ENCODE peak calls at places on chromosomes 3 and 15, in four cellular contexts. One of them, this sample, is unnamed.

GRCh38 chr3:108524547-108524946 is 14.2 kb upstream of the MYH15 start:
- DNase-seq in coronary artery: no peak
- DNase-seq in endothelial cell of umbilical vein: no peak
- DNase-seq in astrocyte: no peak
- DNase-seq in this sample: peak; percentile 5

GRCh38 chr3:88168171-88168570 is 18.4 kb downstream of the C3orf38 start:
- DNase-seq in endothelial cell of umbilical vein: no peak
- DNase-seq in astrocyte: no peak
- DNase-seq in coronary artery: no peak
- DNase-seq in this sample: no peak

GRCh38 chr3:185688808-185689207 is 102.7 kb downstream of the SENP2 start:
- DNase-seq in coronary artery: no peak
- DNase-seq in endothelial cell of umbilical vein: peak; percentile 95
- DNase-seq in astrocyte: peak; percentile 98
- DNase-seq in this sample: peak; percentile 94

GRCh38 chr3:134708025-134708597 is 57.3 kb upstream of the KY start:
- DNase-seq in endothelial cell of umbilical vein: peak; percentile 72
- DNase-seq in coronary artery: no peak
- DNase-seq in astrocyte: peak; percentile 14
- DNase-seq in this sample: peak; percentile 85

GRCh38 chr3:49882182-49882581 is 12.5 kb upstream of the CAMKV start:
- DNase-seq in astrocyte: no peak
- DNase-seq in endothelial cell of umbilical vein: no peak
- DNase-seq in coronary artery: no peak
- DNase-seq in this sample: peak; percentile 34

GRCh38 chr15:36177590-36178281 is 401.7 kb upstream of the CDIN1 start:
- DNase-seq in coronary artery: no peak
- DNase-seq in astrocyte: peak; percentile 12
- DNase-seq in endothelial cell of umbilical vein: no peak
- DNase-seq in this sample: no peak

GRCh38 chr3:156341831-156342416 is 213.0 kb downstream of the SSR3 start:
- DNase-seq in astrocyte: no peak
- DNase-seq in endothelial cell of umbilical vein: no peak
- DNase-seq in coronary artery: no peak
- DNase-seq in this sample: no peak

GRCh38 chr3:16543242-16543864 is 29.9 kb upstream of the RFTN1 start:
- DNase-seq in coronary artery: no peak
- DNase-seq in astrocyte: no peak
- DNase-seq in endothelial cell of umbilical vein: no peak
- DNase-seq in this sample: no peak

GRCh38 chr15:99164119-99164518 is 59.2 kb downstream of the SYNM start:
- DNase-seq in coronary artery: no peak
- DNase-seq in endothelial cell of umbilical vein: no peak
- DNase-seq in astrocyte: no peak
- DNase-seq in this sample: no peak

GRCh38 chr15:43239732-43240491 is 19.1 kb upstream of the EPB42 start:
- DNase-seq in coronary artery: peak; percentile 8
- DNase-seq in endothelial cell of umbilical vein: no peak
- DNase-seq in astrocyte: peak; percentile 77
- DNase-seq in this sample: peak; percentile 13

GRCh38 chr15:91228890-91229289 is 128.8 kb downstream of the SV2B start:
- DNase-seq in coronary artery: no peak
- DNase-seq in astrocyte: no peak
- DNase-seq in endothelial cell of umbilical vein: no peak
- DNase-seq in this sample: no peak

GRCh38 chr15:77358545-77359240 is 61.2 kb downstream of the PEAK1 start:
- DNase-seq in coronary artery: no peak
- DNase-seq in endothelial cell of umbilical vein: no peak
- DNase-seq in astrocyte: no peak
- DNase-seq in this sample: peak; percentile 8

GRCh38 chr15:67149859-67150824 is 84.7 kb downstream of the SMAD3 start:
- DNase-seq in coronary artery: peak; percentile 88
- DNase-seq in endothelial cell of umbilical vein: peak; percentile 99
- DNase-seq in astrocyte: peak; percentile 99
- DNase-seq in this sample: peak; percentile 99

GRCh38 chr15:82942691-82943090 is 9.8 kb downstream of the HOMER2 start:
- DNase-seq in coronary artery: no peak
- DNase-seq in astrocyte: peak; percentile 66
- DNase-seq in endothelial cell of umbilical vein: no peak
- DNase-seq in this sample: no peak

GRCh38 chr3:176767385-176767784 is 429.9 kb downstream of the TBL1XR1 start:
- DNase-seq in astrocyte: peak; percentile 99
- DNase-seq in coronary artery: no peak
- DNase-seq in endothelial cell of umbilical vein: no peak
- DNase-seq in this sample: peak; percentile 65

GRCh38 chr15:90201944-90202375 is 830 bp downstream of the SEMA4B start:
- DNase-seq in astrocyte: no peak
- DNase-seq in endothelial cell of umbilical vein: no peak
- DNase-seq in coronary artery: no peak
- DNase-seq in this sample: no peak

GRCh38 chr3:97736928-97737327 is 27.6 kb upstream of the ARL6 start:
- DNase-seq in endothelial cell of umbilical vein: peak; percentile 16
- DNase-seq in astrocyte: no peak
- DNase-seq in coronary artery: no peak
- DNase-seq in this sample: no peak

GRCh38 chr3:109685084-109686079 is 348.0 kb upstream of the DPPA4 start:
- DNase-seq in endothelial cell of umbilical vein: no peak
- DNase-seq in astrocyte: peak; percentile 99
- DNase-seq in coronary artery: peak; percentile 93
- DNase-seq in this sample: peak; percentile 99

GRCh38 chr3:16807441-16807840 is 77.3 kb upstream of the PLCL2 start:
- DNase-seq in endothelial cell of umbilical vein: peak; percentile 21
- DNase-seq in astrocyte: no peak
- DNase-seq in coronary artery: no peak
- DNase-seq in this sample: peak; percentile 90

GRCh38 chr3:120645083-120645800 is 36.8 kb downstream of the HGD start:
- DNase-seq in endothelial cell of umbilical vein: no peak
- DNase-seq in coronary artery: no peak
- DNase-seq in astrocyte: peak; percentile 40
- DNase-seq in this sample: no peak

GRCh38 chr3:126081618-126082333 is 2.1 kb downstream of the SLC41A3 start:
- DNase-seq in astrocyte: peak; percentile 57
- DNase-seq in coronary artery: no peak
- DNase-seq in endothelial cell of umbilical vein: no peak
- DNase-seq in this sample: peak; percentile 31

GRCh38 chr3:27681249-27681748 is 40.8 kb downstream of the EOMES start:
- DNase-seq in astrocyte: peak; percentile 77
- DNase-seq in coronary artery: no peak
- DNase-seq in endothelial cell of umbilical vein: peak; percentile 79
- DNase-seq in this sample: peak; percentile 96

GRCh38 chr15:101579766-101580165 is 72.4 kb downstream of the TM2D3 start:
- DNase-seq in coronary artery: no peak
- DNase-seq in endothelial cell of umbilical vein: peak; percentile 43
- DNase-seq in astrocyte: peak; percentile 67
- DNase-seq in this sample: no peak

GRCh38 chr15:51195459-51195858 is 100.8 kb upstream of the TNFAIP8L3 start:
- DNase-seq in astrocyte: no peak
- DNase-seq in endothelial cell of umbilical vein: no peak
- DNase-seq in coronary artery: no peak
- DNase-seq in this sample: peak; percentile 38

GRCh38 chr3:153330891-153331290 is 168.9 kb downstream of the RAP2B start:
- DNase-seq in endothelial cell of umbilical vein: no peak
- DNase-seq in coronary artery: no peak
- DNase-seq in astrocyte: no peak
- DNase-seq in this sample: no peak

GRCh38 chr3:152574461-152575079 is 260.4 kb upstream of the P2RY1 start:
- DNase-seq in endothelial cell of umbilical vein: peak; percentile 78
- DNase-seq in coronary artery: no peak
- DNase-seq in astrocyte: peak; percentile 25
- DNase-seq in this sample: peak; percentile 79

GRCh38 chr3:67685499-67685898 is 31.1 kb upstream of the SUCLG2 start:
- DNase-seq in astrocyte: no peak
- DNase-seq in endothelial cell of umbilical vein: no peak
- DNase-seq in coronary artery: no peak
- DNase-seq in this sample: no peak

GRCh38 chr3:142628806-142629205 is 32.6 kb downstream of the PLS1 start:
- DNase-seq in astrocyte: no peak
- DNase-seq in coronary artery: no peak
- DNase-seq in endothelial cell of umbilical vein: no peak
- DNase-seq in this sample: no peak

GRCh38 chr3:31314261-31314660 is 218.5 kb upstream of the STT3B start:
- DNase-seq in astrocyte: no peak
- DNase-seq in coronary artery: no peak
- DNase-seq in endothelial cell of umbilical vein: no peak
- DNase-seq in this sample: no peak

GRCh38 chr3:142118911-142119310 is 30.4 kb downstream of the TFDP2 start:
- DNase-seq in coronary artery: no peak
- DNase-seq in astrocyte: no peak
- DNase-seq in endothelial cell of umbilical vein: no peak
- DNase-seq in this sample: no peak

GRCh38 chr3:142098974-142099373 is 50.4 kb downstream of the TFDP2 start:
- DNase-seq in coronary artery: no peak
- DNase-seq in endothelial cell of umbilical vein: peak; percentile 6
- DNase-seq in astrocyte: no peak
- DNase-seq in this sample: no peak

GRCh38 chr3:55341502-55342031 is 145.5 kb downstream of the WNT5A start:
- DNase-seq in endothelial cell of umbilical vein: no peak
- DNase-seq in coronary artery: no peak
- DNase-seq in astrocyte: peak; percentile 65
- DNase-seq in this sample: no peak

GRCh38 chr3:65889707-65890099 is 149.0 kb downstream of the MAGI1 start:
- DNase-seq in endothelial cell of umbilical vein: no peak
- DNase-seq in astrocyte: no peak
- DNase-seq in coronary artery: no peak
- DNase-seq in this sample: no peak

GRCh38 chr3:65893631-65894030 is 145.1 kb downstream of the MAGI1 start:
- DNase-seq in endothelial cell of umbilical vein: no peak
- DNase-seq in astrocyte: no peak
- DNase-seq in coronary artery: no peak
- DNase-seq in this sample: no peak

GRCh38 chr3:65886376-65886775 is 152.3 kb downstream of the MAGI1 start:
- DNase-seq in endothelial cell of umbilical vein: no peak
- DNase-seq in coronary artery: no peak
- DNase-seq in astrocyte: no peak
- DNase-seq in this sample: no peak

GRCh38 chr3:65890328-65890727 is 148.4 kb downstream of the MAGI1 start:
- DNase-seq in coronary artery: no peak
- DNase-seq in endothelial cell of umbilical vein: no peak
- DNase-seq in astrocyte: no peak
- DNase-seq in this sample: no peak

DNA sequence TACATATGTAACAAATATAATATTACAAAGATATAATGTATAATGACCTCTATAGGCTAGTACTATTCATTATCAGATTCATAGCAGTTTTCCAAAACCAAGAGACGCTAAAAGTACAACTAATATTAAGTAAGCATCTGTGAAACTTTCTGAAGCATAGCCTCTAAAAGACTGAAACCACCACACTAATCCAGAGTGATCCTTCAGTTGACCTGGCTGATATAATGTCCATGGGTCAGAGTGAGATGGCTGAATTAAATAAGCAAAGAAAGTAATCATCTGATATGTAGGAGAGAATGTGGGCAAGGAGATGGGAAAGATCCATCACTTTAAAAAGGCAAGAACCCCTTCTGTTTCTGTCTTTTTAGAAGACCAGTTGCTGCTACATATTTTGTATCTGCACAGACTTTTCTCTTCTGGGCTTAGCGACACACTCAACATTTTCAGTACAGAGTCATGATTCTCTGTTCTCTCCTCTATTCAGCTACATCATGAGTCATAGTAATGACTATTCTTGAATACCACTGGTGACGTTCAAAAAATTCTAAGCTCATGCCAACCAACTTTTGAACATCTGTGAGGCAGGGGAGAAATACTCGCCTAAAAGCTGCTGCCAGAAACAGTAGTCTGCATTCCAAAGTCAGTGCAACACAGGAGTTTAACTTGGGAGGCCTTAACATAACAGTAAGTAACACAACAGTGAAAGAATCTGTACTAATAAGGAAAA is 149.6 kb downstream of the MAGI1 start:
- DNase-seq in astrocyte: peak; percentile 98
- DNase-seq in coronary artery: no peak
- DNase-seq in endothelial cell of umbilical vein: peak; percentile 56
- DNase-seq in this sample: peak; percentile 98
- H3K4me3 ChIP-seq in astrocyte: peak overlapping the region; percentile 24
- H3K4me3 ChIP-seq in coronary artery: peak overlapping the region; percentile 11
- H3K4me3 ChIP-seq in endothelial cell of umbilical vein: no peak overlapping the region
- H3K4me3 ChIP-seq in this sample: peak overlapping the region; percentile 19

DNA sequence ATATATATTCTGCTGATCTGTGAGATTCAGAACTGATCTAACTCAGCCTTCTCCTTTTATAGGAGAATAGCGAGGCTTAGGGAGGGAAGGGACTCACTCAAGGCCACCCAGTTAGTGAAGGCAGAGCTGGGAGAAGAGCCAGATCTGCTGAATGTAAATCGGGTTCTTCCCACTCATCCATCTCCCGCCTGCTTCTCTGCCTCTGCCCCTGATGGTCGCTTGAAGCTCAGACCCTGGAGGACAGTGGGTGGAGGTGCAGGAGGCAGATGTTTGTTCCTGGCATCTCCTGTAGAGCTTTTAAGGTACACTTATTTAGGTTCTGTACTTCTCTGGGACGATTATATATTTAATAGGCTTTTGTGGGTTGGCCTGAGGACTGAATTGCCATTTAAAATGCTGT is 4.3 kb downstream of the PDIA5 start:
- DNase-seq in coronary artery: peak; percentile 36
- DNase-seq in astrocyte: peak; percentile 36
- DNase-seq in endothelial cell of umbilical vein: no peak
- DNase-seq in this sample: peak; percentile 30
- TF ChIP-seq CTCF in coronary artery: no peak
- TF ChIP-seq CTCF in astrocyte: peak; percentile 16
- TF ChIP-seq CTCF in endothelial cell of umbilical vein: peak; percentile 4
- TF ChIP-seq CTCF in this sample: peak; percentile 36

DNA sequence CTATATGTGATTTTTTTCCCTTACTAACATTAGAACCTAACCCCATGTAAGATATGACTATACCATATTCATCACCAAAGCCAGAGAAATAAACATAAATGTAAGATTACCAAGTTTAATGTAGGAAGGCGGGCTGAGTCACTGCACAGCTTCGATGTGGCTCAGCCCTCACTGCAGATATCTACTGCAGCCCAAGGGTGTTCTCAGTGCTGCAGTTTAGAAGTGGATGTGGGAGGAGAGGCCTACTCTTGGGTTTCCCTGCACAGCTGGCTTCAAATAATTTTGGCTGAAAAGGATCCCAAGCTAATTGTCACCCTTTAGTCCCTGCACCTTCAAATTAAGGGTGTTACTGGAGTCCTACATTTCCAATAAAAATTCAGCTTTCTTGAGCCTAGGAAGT is 9.2 kb downstream of the ARPP19 start:
- DNase-seq in endothelial cell of umbilical vein: no peak
- DNase-seq in coronary artery: no peak
- DNase-seq in astrocyte: peak; percentile 46
- DNase-seq in this sample: peak; percentile 56
- H3K4me3 ChIP-seq in endothelial cell of umbilical vein: no peak overlapping the region
- H3K4me3 ChIP-seq in coronary artery: no peak overlapping the region
- H3K4me3 ChIP-seq in astrocyte: no peak overlapping the region
- H3K4me3 ChIP-seq in this sample: no peak overlapping the region

GRCh38 chr3:66498718-66499611 is 1.9 kb downstream of the LRIG1 start:
- DNase-seq in endothelial cell of umbilical vein: peak; percentile 53
- DNase-seq in coronary artery: no peak
- DNase-seq in astrocyte: peak; percentile 16
- DNase-seq in this sample: no peak
- TF ChIP-seq CTCF in endothelial cell of umbilical vein: no peak
- TF ChIP-seq CTCF in coronary artery: no peak
- TF ChIP-seq CTCF in astrocyte: no peak
- TF ChIP-seq CTCF in this sample: no peak

This sample was measured in fibroblast of the aortic adventitia.